ENCODE peak calls at places on chromosomes 2 and 18, in five cellular contexts. P is HCT116, D is DND-41, Z is mammary epithelial cell, Q is GM23248. W is an unnamed sample.

GRCh38 chr18:48290162-48290926 is 118.8 kb downstream of the ZBTB7C start:
- DNase-seq in P (no peak), D (no peak), Z (peak), Q (no peak), W (no peak)

GRCh38 chr2:202822411-202822810 is 49.2 kb downstream of the ICA1L start:
- DNase-seq in P (no peak), D (no peak), Z (no peak), Q (no peak), W (peak)

GRCh38 chr2:101999122-101999789 is 7.5 kb downstream of the IL1R2 start:
- DNase-seq in P (no peak), D (no peak), Z (peak), Q (peak), W (peak)

GRCh38 chr2:172462393-172463381 is 35.3 kb downstream of the ITGA6 start:
- DNase-seq in P (no peak), D (peak), Z (peak), Q (no peak), W (no peak)

GRCh38 chr2:144889348-144889747 is 369.4 kb upstream of the ZEB2 start:
- DNase-seq in P (no peak), D (no peak), Z (no peak), Q (no peak), W (no peak)

GRCh38 chr18:43271593-43272432 is 5.5 kb downstream of the SYT4 start:
- DNase-seq in P (peak), D (peak), Z (peak), Q (peak), W (peak)

GRCh38 chr2:158539176-158539895 is 82.6 kb downstream of the PKP4 start:
- DNase-seq in P (peak), D (no peak), Z (peak), Q (peak), W (peak)

GRCh38 chr2:205650450-205650849 is 31.9 kb upstream of the NRP2 start:
- DNase-seq in P (no peak), D (no peak), Z (peak), Q (peak), W (peak)

GRCh38 chr2:8636041-8636491 is 45.8 kb upstream of the ID2 start:
- DNase-seq in P (no peak), D (no peak), Z (no peak), Q (no peak), W (peak)

GRCh38 chr2:21191535-21191934 is 67.8 kb downstream of the TDRD15 start:
- DNase-seq in P (no peak), D (no peak), Z (no peak), Q (no peak), W (no peak)

GRCh38 chr2:119809329-119810038 is 49.8 kb downstream of the PTPN4 start:
- DNase-seq in P (no peak), D (no peak), Z (no peak), Q (peak), W (peak)

GRCh38 chr2:209757200-209757599 is 14.4 kb upstream of the UNC80 start:
- DNase-seq in P (no peak), D (no peak), Z (no peak), Q (no peak), W (no peak)

GRCh38 chr18:49814147-49814499 is 790 bp upstream of the ACAA2 start:
- DNase-seq in P (no peak), D (no peak), Z (peak), Q (peak), W (peak)

GRCh38 chr2:187313831-187314230 is 134.2 kb downstream of the CALCRL start:
- DNase-seq in P (no peak), D (no peak), Z (no peak), Q (no peak), W (no peak)

GRCh38 chr2:190819835-190820234 is 60.8 kb upstream of the GLS start:
- DNase-seq in P (no peak), D (no peak), Z (peak), Q (peak), W (peak)

GRCh38 chr2:28904802-28905499 is 10.5 kb downstream of the WDR43 start:
- DNase-seq in P (no peak), D (no peak), Z (no peak), Q (no peak), W (no peak)

GRCh38 chr2:160205511-160205910 is 5.4 kb upstream of the ITGB6 start:
- DNase-seq in P (peak), D (peak), Z (peak), Q (peak), W (peak)

GRCh38 chr2:30109856-30110255 is 37.0 kb upstream of the YPEL5 start:
- DNase-seq in P (no peak), D (no peak), Z (peak), Q (no peak), W (no peak)

GRCh38 chr2:47777268-47777972 is 5.5 kb upstream of the MSH6 start:
- DNase-seq in P (no peak), D (no peak), Z (no peak), Q (no peak), W (no peak)

GRCh38 chr18:14747513-14748474 is at the start of gene ANKRD30B:
- DNase-seq in P (no peak), D (no peak), Z (no peak), Q (no peak), W (no peak)

GRCh38 chr18:12886498-12887126 is 2.6 kb upstream of the PTPN2 start:
- DNase-seq in P (no peak), D (no peak), Z (peak), Q (peak), W (no peak)

GRCh38 chr18:76545433-76546281 is 50.6 kb upstream of the ZNF516 start:
- DNase-seq in P (no peak), D (no peak), Z (no peak), Q (no peak), W (peak)

GRCh38 chr2:36485521-36485920 is 112.4 kb downstream of the FEZ2 start:
- DNase-seq in P (no peak), D (no peak), Z (peak), Q (peak), W (peak)

GRCh38 chr2:26768759-26769500 is 4.8 kb downstream of the SLC35F6 start:
- DNase-seq in P (peak), D (no peak), Z (peak), Q (peak), W (peak)

GRCh38 chr2:85886585-85886984 is 2.2 kb downstream of the ST3GAL5 start:
- DNase-seq in P (no peak), D (no peak), Z (peak), Q (peak), W (peak)

GRCh38 chr18:45398448-45398847 is 216.8 kb upstream of the SLC14A2 start:
- DNase-seq in P (no peak), D (no peak), Z (peak), Q (no peak), W (no peak)

GRCh38 chr2:10846110-10846861 is 33.7 kb upstream of the PDIA6 start:
- DNase-seq in P (no peak), D (no peak), Z (no peak), Q (no peak), W (no peak)

GRCh38 chr2:97979894-97980293 is 15.9 kb downstream of the TMEM131 start:
- DNase-seq in P (no peak), D (no peak), Z (no peak), Q (peak), W (no peak)

GRCh38 chr2:10772201-10772867 is 40.3 kb downstream of the PDIA6 start:
- DNase-seq in P (no peak), D (no peak), Z (no peak), Q (no peak), W (no peak)

GRCh38 chr2:218323526-218324472 is 31.5 kb upstream of the TMBIM1 start:
- DNase-seq in P (no peak), D (no peak), Z (peak), Q (peak), W (peak)

GRCh38 chr2:54755641-54756326 is 32.3 kb downstream of the EML6 start:
- DNase-seq in P (no peak), D (no peak), Z (peak), Q (no peak), W (no peak)

GRCh38 chr18:76619342-76620315 is 124.6 kb upstream of the ZNF516 start:
- DNase-seq in P (no peak), D (no peak), Z (peak), Q (peak), W (peak)

GRCh38 chr18:54089749-54090459 is 134.6 kb downstream of the MBD2 start:
- DNase-seq in P (no peak), D (no peak), Z (peak), Q (peak), W (no peak)

GRCh38 chr2:96091141-96091710 is 25.1 kb downstream of the ADRA2B start:
- DNase-seq in P (no peak), D (peak), Z (no peak), Q (no peak), W (no peak)

GRCh38 chr2:147659051-147659450 is 185.8 kb upstream of the ACVR2A start:
- DNase-seq in P (no peak), D (no peak), Z (no peak), Q (peak), W (peak)

GRCh38 chr2:211722928-211723327 is 815.7 kb downstream of the ERBB4 start:
- DNase-seq in P (no peak), D (no peak), Z (no peak), Q (no peak), W (no peak)

GRCh38 chr2:71043531-71044407 is 24.7 kb upstream of the NAGK start:
- DNase-seq in P (no peak), D (no peak), Z (no peak), Q (no peak), W (no peak)

GRCh38 chr2:230905448-230906430 is 19.3 kb downstream of the GPR55 start:
- DNase-seq in P (peak), D (peak), Z (no peak), Q (peak), W (no peak)

GRCh38 chr2:19508-19907 is 26.8 kb downstream of the FAM110C start:
- DNase-seq in P (no peak), D (no peak), Z (no peak), Q (no peak), W (no peak)

GRCh38 chr2:94987074-94988020 is 38.2 kb upstream of the MAL start:
- DNase-seq in P (no peak), D (no peak), Z (no peak), Q (no peak), W (no peak)

GRCh38 chr2:219388845-219389156 is 1.1 kb upstream of the DNPEP start:
- DNase-seq in P (no peak), D (no peak), Z (no peak), Q (no peak), W (peak)
- TF ChIP-seq EZH2 in P (no peak), D (no peak), Z (no peak), Q (no peak), W (no peak)

GRCh38 chr2:241894681-241895426 is 25.3 kb downstream of the RTP5 start:
- DNase-seq in P (no peak), D (no peak), Z (no peak), Q (no peak), W (no peak)

GRCh38 chr2:241894056-241894641 is 24.6 kb downstream of the RTP5 start:
- DNase-seq in P (no peak), D (no peak), Z (peak), Q (no peak), W (no peak)

GRCh38 chr2:241895732-241896641 is 26.5 kb downstream of the RTP5 start:
- DNase-seq in P (no peak), D (no peak), Z (peak), Q (peak), W (peak)

GRCh38 chr2:241896746-241897201 is 27.2 kb downstream of the RTP5 start:
- DNase-seq in P (no peak), D (no peak), Z (no peak), Q (no peak), W (no peak)

DNA sequence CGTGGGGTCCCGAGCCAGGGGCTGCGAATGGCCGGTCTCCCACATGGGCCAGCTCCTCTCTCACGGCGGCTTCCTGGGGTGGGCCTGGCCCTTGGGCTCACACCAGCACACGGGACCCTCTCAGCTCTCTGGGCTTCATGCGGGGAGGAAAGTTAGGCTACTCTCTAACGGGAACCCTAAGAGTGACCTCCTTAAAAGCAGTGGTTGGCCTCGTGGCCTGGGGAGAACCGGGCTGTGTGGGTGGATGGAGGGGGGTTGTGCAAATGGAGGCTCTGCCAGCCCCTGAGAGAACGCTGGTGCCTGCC is 25.9 kb downstream of the RTP5 start:
- DNase-seq in P (no peak), D (no peak), Z (no peak), Q (no peak), W (no peak)
- H2AFZ ChIP-seq in P (no peak), D (no peak), Z (no peak), Q (no peak), W (no peak)

GRCh38 chr2:60553992-60554648 is 666 bp upstream of the BCL11A start:
- DNase-seq in P (no peak), D (peak), Z (peak), Q (peak), W (no peak)
- TF ChIP-seq EZH2 in P (no peak), D (no peak), Z (no peak), Q (no peak), W (peak)

DNA sequence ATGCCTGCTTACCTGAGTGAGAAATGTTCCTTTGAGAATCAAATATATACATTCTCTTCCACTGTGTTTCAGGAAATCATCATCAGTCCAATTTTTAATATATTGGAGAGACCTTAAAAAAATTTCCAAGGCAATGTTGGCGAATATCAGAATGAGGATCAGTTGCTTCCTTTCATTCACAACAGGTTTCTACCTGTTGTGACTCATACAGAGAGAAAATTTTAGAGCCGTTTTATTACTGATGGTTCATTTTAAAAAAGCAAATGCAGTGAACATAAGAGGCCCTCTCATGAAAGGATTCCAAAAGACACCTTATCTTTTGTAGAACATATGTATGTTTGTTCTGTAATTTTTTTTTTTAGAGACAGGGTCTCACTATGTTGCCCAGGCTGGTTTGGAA is 42.0 kb downstream of the TTC39C start:
- DNase-seq in P (no peak), D (no peak), Z (peak), Q (no peak), W (no peak)
- H2AFZ ChIP-seq in P (no peak), D (no peak), Z (no peak), Q (no peak), W (no peak)

GRCh38 chr2:66439291-66440010 is 4.5 kb downstream of the MEIS1 start:
- DNase-seq in P (no peak), D (no peak), Z (no peak), Q (peak), W (peak)

GRCh38 chr2:66436546-66436945 is 1.6 kb downstream of the MEIS1 start:
- DNase-seq in P (no peak), D (no peak), Z (no peak), Q (peak), W (no peak)

GRCh38 chr2:66437055-66437454 is 2.1 kb downstream of the MEIS1 start:
- DNase-seq in P (no peak), D (no peak), Z (no peak), Q (peak), W (peak)

GRCh38 chr2:66438498-66439290 is 3.8 kb downstream of the MEIS1 start:
- DNase-seq in P (no peak), D (no peak), Z (no peak), Q (peak), W (no peak)

GRCh38 chr2:66437601-66438497 is 2.9 kb downstream of the MEIS1 start:
- DNase-seq in P (no peak), D (no peak), Z (no peak), Q (peak), W (peak)
- TF ChIP-seq EZH2 in P (no peak), D (no peak), Z (no peak), Q (no peak), W (no peak)

DNA sequence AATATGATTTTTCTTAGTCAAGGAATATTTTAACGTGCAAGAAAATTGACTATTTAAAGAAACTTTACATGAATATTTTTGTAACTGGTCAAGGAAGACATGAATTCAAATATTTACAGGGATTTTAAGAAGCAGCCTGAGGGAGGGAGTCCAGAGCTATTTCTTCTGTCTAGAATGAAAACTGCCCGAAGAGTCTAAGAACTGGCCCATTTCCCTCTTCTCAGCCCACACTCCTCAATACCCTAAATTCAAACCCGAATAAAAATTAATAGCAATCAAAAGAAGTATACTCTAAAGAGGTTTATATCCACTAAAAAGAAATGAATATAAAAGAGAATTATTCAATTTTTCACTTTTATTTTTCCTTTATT is 6.5 kb upstream of the NDUFV2 start:
- DNase-seq in P (no peak), D (no peak), Z (no peak), Q (no peak), W (no peak)
- H2AFZ ChIP-seq in P (no peak), D (no peak), Z (no peak), Q (peak), W (no peak)

DNA sequence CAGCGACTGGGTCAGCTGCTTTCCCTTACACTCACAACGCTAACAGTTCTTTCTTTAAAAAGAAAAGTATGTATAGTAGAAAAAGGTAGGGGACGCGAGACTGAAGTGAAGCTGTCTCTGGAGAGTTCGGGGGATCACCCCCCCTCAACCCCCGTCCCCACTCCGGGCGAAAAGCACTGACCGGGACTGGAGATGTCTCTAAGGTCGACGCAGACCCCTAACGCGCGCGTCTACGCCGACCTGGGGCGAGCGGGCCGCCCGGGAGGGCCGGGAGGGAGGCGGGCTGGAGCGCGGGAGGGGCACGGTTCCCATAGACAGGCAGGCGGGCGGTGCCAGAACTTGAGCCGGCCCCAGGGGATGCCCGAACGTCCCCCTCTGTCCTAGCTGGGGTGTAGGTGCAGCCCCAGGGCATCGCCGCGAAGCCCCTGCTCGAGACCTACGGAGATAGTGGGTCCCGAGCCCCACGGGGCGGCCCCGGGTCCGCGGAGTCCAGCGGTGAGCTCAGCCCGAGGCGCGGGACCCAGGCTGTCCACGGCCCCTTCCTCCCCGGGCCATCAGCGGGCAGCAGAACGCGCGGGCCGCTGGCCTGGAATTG is 82.2 kb downstream of the CHRNA1 start:
- DNase-seq in P (no peak), D (peak), Z (no peak), Q (peak), W (peak)
- TF ChIP-seq EZH2 in P (no peak), D (no peak), Z (peak), Q (no peak), W (no peak)

GRCh38 chr2:156400704-156401678 is 35.2 kb upstream of the GPD2 start:
- DNase-seq in P (peak), D (peak), Z (peak), Q (peak), W (peak)
- H2AFZ ChIP-seq in P (peak), D (peak), Z (peak), Q (peak), W (no peak)

DNA sequence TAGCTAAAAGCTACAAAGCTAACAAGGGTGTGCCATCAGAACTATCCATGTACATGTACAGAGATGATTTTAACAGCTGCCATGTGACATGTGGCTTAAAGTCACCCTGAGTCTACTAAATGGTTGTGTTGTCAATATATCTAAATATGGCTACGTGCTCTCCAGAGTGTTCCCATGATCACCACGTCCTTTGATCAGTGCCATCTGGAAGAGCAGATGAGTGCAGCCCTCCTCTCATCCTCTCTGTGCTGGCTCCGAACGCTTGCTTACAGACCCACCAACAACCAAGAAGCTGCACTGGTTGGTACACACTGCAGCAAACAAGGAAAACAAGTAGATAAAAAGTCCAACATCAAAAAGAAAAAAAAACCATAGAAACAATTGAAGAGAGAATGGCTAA is 88.6 kb upstream of the NARS1 start:
- DNase-seq in P (no peak), D (no peak), Z (no peak), Q (no peak), W (no peak)
- TF ChIP-seq EZH2 in P (no peak), D (no peak), Z (no peak), Q (no peak), W (no peak)